ENCODE peak calls at places on chromosomes 7 and 10, in five cellular contexts. Z is neuronal stem cell, P is trophoblast cell, L is H9, U is H1. T is an unnamed sample.

GRCh38 chr10:3034611-3035010 is 32.7 kb upstream of the PFKP start:
- DNase-seq in Z (no peak), P (no peak), L (no peak), U (no peak), T (no peak)

GRCh38 chr7:12423355-12423994 is 19.8 kb upstream of the VWDE start:
- DNase-seq in Z (no peak), P (no peak), L (no peak), U (no peak), T (no peak)

GRCh38 chr7:32891800-32892520 is 400 bp upstream of the KBTBD2 start:
- DNase-seq in Z (peak), P (peak), L (peak), U (peak), T (peak)

GRCh38 chr7:77457779-77458178 is 41.6 kb upstream of the GSAP start:
- DNase-seq in Z (no peak), P (no peak), L (no peak), U (no peak), T (no peak)

GRCh38 chr7:76505168-76506080 is 4.9 kb upstream of the UPK3B start:
- DNase-seq in Z (no peak), P (no peak), L (peak), U (no peak), T (no peak)

GRCh38 chr10:58322072-58322834 is 12.6 kb upstream of the UBE2D1 start:
- DNase-seq in Z (no peak), P (peak), L (no peak), U (no peak), T (peak)

GRCh38 chr10:22911889-22912762 is 15.7 kb upstream of the ARMC3 start:
- DNase-seq in Z (no peak), P (no peak), L (no peak), U (no peak), T (peak)

GRCh38 chr10:80497187-80498038 is 40.3 kb upstream of the SH2D4B start:
- DNase-seq in Z (no peak), P (no peak), L (no peak), U (no peak), T (no peak)

GRCh38 chr10:7410306-7410799 is 481 bp downstream of the SFMBT2 start:
- DNase-seq in Z (no peak), P (peak), L (peak), U (peak), T (peak)

GRCh38 chr10:69801434-69802315 is at the start of gene COL13A1:
- DNase-seq in Z (peak), P (peak), L (peak), U (peak), T (peak)

GRCh38 chr10:58241346-58241745 is 26.3 kb downstream of the IPMK start:
- DNase-seq in Z (no peak), P (no peak), L (no peak), U (no peak), T (no peak)

GRCh38 chr10:34343764-34344163 is 471.3 kb downstream of the PARD3 start:
- DNase-seq in Z (no peak), P (no peak), L (no peak), U (no peak), T (no peak)

DNA sequence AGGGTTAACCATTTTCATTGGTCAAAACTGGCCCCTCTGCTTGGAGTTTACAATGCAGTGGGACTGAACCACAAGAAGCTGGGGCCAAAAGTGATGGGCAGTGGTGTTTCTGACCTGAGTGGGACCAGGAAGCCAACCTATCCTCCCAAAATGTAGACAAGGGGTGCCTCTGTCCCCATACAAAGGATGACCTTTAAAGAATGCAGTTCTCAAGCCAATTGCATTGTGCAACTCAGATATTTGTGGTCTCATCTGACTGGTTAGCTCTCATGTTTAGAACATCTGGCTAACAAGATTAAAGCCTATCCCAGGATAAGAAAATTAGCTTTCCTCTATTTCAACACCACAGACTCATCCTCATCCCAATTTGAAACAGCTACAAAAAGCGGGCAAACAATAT is 26.8 kb downstream of the ELMO1 start:
- DNase-seq in Z (no peak), P (no peak), L (no peak), U (no peak), T (no peak)
- H2BK12ac ChIP-seq in Z (no peak), P (no peak), L (no peak), U (no peak), T (no peak)

GRCh38 chr10:75398630-75399460 is 2.7 kb downstream of the ZNF503 start:
- DNase-seq in Z (peak), P (no peak), L (peak), U (peak), T (peak)

GRCh38 chr10:75401569-75402485 is at the start of gene ZNF503:
- DNase-seq in Z (peak), P (peak), L (peak), U (peak), T (peak)

GRCh38 chr10:75399461-75400162 is 2.0 kb downstream of the ZNF503 start:
- DNase-seq in Z (peak), P (peak), L (peak), U (peak), T (peak)

GRCh38 chr10:75400769-75401568 is 595 bp downstream of the ZNF503 start:
- DNase-seq in Z (peak), P (no peak), L (peak), U (peak), T (peak)

DNA sequence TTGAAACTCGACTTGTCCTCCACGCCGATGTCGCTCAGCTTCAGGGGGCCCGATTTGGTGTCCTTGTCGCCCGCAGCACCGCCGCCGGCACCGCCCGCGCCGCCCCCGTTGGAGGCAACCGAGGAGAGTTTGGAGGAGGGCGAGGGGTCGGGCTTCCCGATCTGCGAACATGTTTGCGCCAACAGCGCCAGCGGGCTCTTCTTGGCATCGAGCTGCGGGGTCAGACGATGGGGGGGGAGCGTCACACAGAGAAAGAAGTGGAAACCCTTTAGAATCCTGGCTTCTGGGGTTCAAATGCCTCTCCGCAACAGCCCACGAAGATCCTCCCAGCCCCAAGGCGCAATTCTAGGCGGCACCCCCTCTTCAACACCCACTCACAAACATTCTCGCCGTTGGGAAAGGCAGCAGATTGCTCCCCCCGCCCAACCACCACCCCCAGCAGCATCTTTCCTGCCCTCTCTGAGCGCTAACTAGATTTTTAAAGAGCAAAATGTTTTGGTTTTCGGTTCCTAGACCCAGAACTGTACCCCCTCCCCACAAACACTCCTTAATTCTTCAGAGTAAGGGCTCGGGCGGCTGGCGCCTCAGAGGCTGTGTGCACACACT is 1.3 kb downstream of the ZNF503 start:
- DNase-seq in Z (no peak), P (no peak), L (no peak), U (no peak), T (peak)
- H3K9ac ChIP-seq in Z (peak), P (peak), L (no peak), U (no peak), T (peak)

GRCh38 chr7:33979807-33980355 is 74.5 kb downstream of the BMPER start:
- DNase-seq in Z (no peak), P (peak), L (no peak), U (no peak), T (peak)
- H4K8ac ChIP-seq in Z (no peak), P (no peak), L (no peak), U (no peak), T (peak)

DNA sequence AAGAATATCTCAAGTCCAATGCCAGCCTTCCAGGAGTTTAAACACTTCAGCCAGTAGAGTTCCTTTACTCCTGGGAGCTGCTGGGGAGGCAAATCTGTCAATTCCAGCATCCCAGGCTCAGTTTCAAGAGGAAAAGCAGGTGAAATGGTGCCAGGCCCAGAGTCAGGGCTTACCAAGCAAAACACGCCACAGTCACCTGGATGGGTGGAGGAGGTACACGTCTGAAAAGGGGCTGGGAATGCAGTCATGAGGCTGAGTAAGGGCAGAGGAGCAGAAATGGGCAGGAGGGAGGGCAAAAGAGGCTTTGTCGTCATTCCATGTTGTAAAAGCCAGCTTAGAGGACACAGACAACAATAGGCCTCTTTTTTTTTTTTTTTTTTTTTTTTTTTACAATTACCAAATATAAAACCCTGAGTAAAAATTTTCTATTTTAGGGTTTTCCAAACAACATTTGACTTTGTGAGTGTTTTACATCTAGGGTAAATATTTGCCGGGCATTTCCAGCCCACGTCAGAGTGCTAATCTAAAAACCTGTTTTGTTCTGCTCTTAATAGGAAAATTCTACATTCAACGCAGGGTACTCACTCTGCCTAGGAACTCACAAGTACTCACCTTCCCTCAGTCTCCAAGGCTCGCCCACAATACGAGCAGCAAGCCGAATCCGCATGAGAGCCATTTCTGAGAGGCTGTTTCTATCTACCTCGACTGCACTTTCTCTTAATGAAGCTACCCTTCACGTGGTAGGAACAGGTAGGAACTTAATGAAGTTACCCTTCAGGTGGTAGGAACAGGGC is 21.2 kb downstream of the GFRA1 start:
- DNase-seq in Z (no peak), P (no peak), L (no peak), U (no peak), T (no peak)
- H2BK12ac ChIP-seq in Z (no peak), P (no peak), L (no peak), U (peak), T (no peak)

DNA sequence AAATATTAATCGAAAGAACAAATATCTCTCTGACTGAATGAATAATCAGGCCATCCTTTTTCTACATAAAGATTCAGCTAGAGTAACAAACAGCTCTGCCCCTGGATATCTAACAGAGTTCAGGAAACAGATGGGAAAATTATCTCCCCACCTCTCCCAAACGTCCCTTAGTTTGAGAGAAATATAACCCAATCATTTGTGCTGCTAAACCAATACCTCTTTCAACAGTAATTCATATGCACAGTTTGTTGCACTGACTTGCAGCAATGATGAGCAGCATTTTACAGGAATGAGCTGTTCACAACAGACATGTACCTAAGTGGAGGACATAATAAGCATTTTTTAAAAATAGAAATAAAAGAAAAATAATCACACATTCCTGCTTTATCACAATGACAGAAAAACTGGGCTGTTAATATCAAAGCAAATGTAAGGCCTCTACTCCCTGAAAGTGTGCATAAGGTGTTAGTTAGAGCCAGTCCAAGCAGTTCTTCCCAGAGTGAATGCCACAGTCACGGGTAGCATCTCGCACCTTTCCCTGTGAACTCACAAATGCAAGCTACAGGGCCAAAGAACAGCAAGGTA is 2.3 kb downstream of the CREB3L2 start:
- DNase-seq in Z (no peak), P (no peak), L (no peak), U (no peak), T (no peak)
- H3K9ac ChIP-seq in Z (no peak), P (peak), L (no peak), U (no peak), T (peak)

DNA sequence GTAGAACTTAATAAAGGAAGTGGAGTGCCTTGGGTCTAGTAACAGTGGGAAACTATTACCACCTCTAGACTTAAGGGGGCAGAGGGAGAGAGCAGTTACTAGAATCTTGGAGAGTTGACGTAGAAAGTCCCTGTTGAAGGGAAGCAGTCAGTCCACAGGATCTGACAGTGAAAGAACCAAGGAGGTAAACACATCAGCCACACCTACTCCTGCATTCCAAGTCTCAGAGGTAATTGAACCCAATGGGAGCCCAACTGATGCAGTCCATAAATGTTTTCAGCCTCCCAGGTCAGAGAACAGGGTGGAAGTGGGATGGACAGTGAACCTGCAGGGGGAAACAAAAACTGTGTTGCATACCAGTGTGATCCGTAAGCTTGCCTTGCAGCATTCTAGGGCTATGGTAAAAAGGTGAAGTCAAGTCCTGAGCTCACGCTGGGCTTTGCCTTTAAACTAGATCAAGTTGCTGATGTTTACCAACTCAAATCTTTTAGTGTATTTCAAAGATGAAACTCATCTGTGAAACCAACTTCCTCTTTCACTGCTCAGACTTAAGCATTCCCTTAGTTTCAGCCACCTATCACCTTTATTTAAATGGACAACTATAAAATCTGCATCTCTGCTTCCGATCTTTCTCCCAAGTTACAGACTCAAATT is 57.2 kb downstream of the SLC16A12 start:
- DNase-seq in Z (no peak), P (peak), L (peak), U (peak), T (no peak)
- H4K8ac ChIP-seq in Z (no peak), P (no peak), L (no peak), U (no peak), T (no peak)

GRCh38 chr10:103714232-103714891 is 141.0 kb downstream of the SH3PXD2A start:
- DNase-seq in Z (no peak), P (no peak), L (no peak), U (no peak), T (no peak)

GRCh38 chr10:103712898-103713498 is 142.4 kb downstream of the SH3PXD2A start:
- DNase-seq in Z (peak), P (peak), L (peak), U (peak), T (peak)

GRCh38 chr10:103712146-103712545 is 143.2 kb downstream of the SH3PXD2A start:
- DNase-seq in Z (no peak), P (no peak), L (no peak), U (no peak), T (no peak)

GRCh38 chr10:103715430-103715829 is 139.9 kb downstream of the SH3PXD2A start:
- DNase-seq in Z (no peak), P (peak), L (no peak), U (no peak), T (peak)

GRCh38 chr10:103713676-103714075 is 141.7 kb downstream of the SH3PXD2A start:
- DNase-seq in Z (no peak), P (no peak), L (no peak), U (no peak), T (no peak)
- H2BK12ac ChIP-seq in Z (no peak), P (no peak), L (no peak), U (no peak), T (no peak)